ENCODE peak calls at places on chromosome 5, in seven cellular contexts. J, K, U, N, T, S and L are unnamed samples.
A peak's percentile ranks its signal among the peaks of the same experiment; 100 is the strongest.

GRCh38 chr5:149941795-149942194 is 2.8 kb downstream of the PDE6A start:
- DNase-seq in U (no peak), J (no peak), K (no peak), S (no peak), N (no peak), T (no peak), L (no peak)

GRCh38 chr5:33745101-33745770 is 146.6 kb downstream of the ADAMTS12 start:
- DNase-seq in K (peak; percentile 34), T (no peak), S (no peak), U (no peak), N (no peak), J (no peak), L (no peak)

GRCh38 chr5:6772886-6773285 is 59.7 kb downstream of the TENT4A start:
- DNase-seq in U (no peak), S (no peak), N (no peak), J (no peak), K (no peak), T (no peak), L (no peak)

GRCh38 chr5:131171276-131171815 is 602 bp downstream of the LYRM7 start:
- DNase-seq in S (no peak), U (no peak), K (no peak), T (no peak), N (no peak), J (peak; percentile 3), L (no peak)

GRCh38 chr5:143976055-143976454 is 164.1 kb downstream of the HMHB1 start:
- DNase-seq in K (peak; percentile 30), J (no peak), N (no peak), T (no peak), S (no peak), U (no peak), L (no peak)

GRCh38 chr5:132788990-132789886 is 12.2 kb upstream of the SEPTIN8 start:
- DNase-seq in T (no peak), J (no peak), K (no peak), S (no peak), U (no peak), N (no peak), L (no peak)

GRCh38 chr5:13250450-13251291 is 693.8 kb downstream of the DNAH5 start:
- DNase-seq in K (peak; percentile 6), N (no peak), S (no peak), T (no peak), J (no peak), U (no peak), L (no peak)

GRCh38 chr5:14223372-14223771 is 80.2 kb downstream of the TRIO start:
- DNase-seq in J (no peak), K (no peak), U (no peak), N (no peak), T (no peak), S (no peak), L (no peak)

GRCh38 chr5:59187772-59188347 is 605.0 kb downstream of the RAB3C start:
- DNase-seq in T (no peak), K (peak; percentile 72), N (no peak), U (no peak), S (peak; percentile 79), J (no peak), L (no peak)

GRCh38 chr5:143613329-143613728 is 198.6 kb upstream of the HMHB1 start:
- DNase-seq in N (no peak), U (no peak), K (no peak), J (no peak), T (no peak), S (no peak), L (no peak)

GRCh38 chr5:43772601-43773031 is 169.6 kb downstream of the NNT start:
- DNase-seq in S (peak; percentile 54), K (peak; percentile 73), T (no peak), U (no peak), N (no peak), J (peak; percentile 62), L (no peak)

GRCh38 chr5:66324357-66324756 is 180.3 kb downstream of the SREK1 start:
- DNase-seq in U (no peak), J (no peak), N (no peak), T (no peak), K (no peak), S (no peak), L (no peak)

GRCh38 chr5:145936401-145937131 is at the start of gene SH3RF2:
- DNase-seq in S (peak; percentile 74), N (peak; percentile 68), J (no peak), T (no peak), K (peak; percentile 73), U (peak; percentile 41), L (peak; percentile 62)

GRCh38 chr5:107954254-107954653 is 283.5 kb upstream of the EFNA5 start:
- DNase-seq in J (no peak), K (no peak), U (no peak), S (no peak), T (no peak), N (no peak), L (no peak)

GRCh38 chr5:57937025-57937424 is 454.4 kb upstream of the ACTBL2 start:
- DNase-seq in T (no peak), K (peak; percentile 61), U (no peak), S (peak; percentile 1), N (no peak), J (no peak), L (no peak)

GRCh38 chr5:141862936-141863543 is 15.2 kb downstream of the PCDH1 start:
- DNase-seq in T (no peak), U (no peak), J (no peak), K (no peak), S (no peak), N (no peak), L (no peak)

GRCh38 chr5:168858371-168858770 is 279.2 kb upstream of the PANK3 start:
- DNase-seq in U (no peak), J (no peak), T (no peak), N (no peak), S (no peak), K (no peak), L (no peak)

GRCh38 chr5:147348046-147348445 is 113.2 kb downstream of the STK32A start:
- DNase-seq in S (no peak), U (no peak), T (no peak), K (peak; percentile 34), J (no peak), N (no peak), L (no peak)

GRCh38 chr5:139823757-139824355 is 28.2 kb downstream of the PSD2 start:
- DNase-seq in N (peak; percentile 25), S (no peak), K (no peak), U (no peak), J (no peak), T (no peak), L (no peak)

DNA sequence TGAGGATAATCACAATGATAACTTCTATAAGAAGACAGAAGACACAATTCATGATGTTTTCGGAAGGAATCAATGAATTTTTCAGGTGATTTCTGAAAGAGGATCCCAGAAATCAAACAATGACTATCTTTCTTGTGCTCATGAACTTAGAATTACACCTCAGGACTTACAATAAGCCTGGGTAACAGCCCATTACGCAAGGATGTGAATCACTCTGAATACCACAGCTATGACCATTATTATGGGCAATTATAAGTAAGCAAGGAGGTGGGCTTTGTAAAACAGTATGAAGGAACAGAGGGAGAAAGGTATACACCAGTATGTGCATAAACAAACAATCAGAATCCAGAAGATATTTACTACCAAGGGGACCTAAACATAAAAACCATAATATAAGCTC is 21.5 kb upstream of the PPP2CA start:
- DNase-seq in K (peak; percentile 96), T (no peak), N (no peak), U (no peak), S (peak; percentile 89), J (no peak), L (no peak)
- H3K27ac ChIP-seq in K (no peak overlapping the region), T (no peak overlapping the region), N (no peak overlapping the region), U (peak overlapping the region; percentile 68), S (no peak overlapping the region), J (no peak overlapping the region), L (no peak overlapping the region)

DNA sequence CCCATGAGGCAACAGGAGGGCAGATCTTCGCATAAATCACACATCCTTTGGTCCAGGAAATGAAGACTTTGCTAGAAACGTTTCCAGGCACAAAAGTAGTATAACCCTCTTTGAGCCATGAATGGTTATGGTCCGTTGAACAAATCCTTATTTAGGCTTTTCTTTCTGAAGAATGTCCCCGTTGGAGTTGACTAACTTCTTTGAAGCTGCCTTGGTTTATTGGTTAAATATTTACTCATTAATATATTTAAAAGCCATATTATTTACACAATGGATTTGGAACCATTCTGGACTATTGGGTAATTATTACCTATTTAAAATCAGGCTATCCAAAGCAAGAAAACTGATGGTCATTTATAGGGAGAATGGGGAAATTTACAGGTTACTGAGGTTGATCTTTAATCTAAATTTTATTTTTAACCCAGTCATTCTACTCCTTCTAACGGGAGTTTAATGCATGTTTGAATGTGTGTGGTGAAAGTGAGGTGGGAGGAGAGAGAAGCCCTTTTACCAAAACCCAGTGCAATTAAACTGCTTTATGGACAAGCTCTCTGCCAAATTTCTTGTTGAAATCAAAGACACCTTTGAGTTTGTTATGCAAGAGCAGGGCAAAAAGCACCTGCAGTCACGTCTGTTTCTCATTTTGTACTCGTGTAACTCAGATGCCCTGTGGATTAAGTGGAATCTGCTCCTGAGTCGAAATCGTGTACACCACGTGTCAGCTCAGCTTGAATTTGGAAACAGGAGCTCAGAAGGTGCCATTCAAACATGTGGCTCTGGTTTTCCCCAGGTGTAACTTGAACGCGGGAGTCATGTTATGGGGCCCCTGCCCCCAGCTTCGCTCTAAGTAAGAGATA is 347.4 kb upstream of the SLC30A5 start:
- DNase-seq in N (no peak), K (no peak), S (no peak), J (no peak), T (no peak), U (peak; percentile 61), L (no peak)
- H3K27ac ChIP-seq in N (no peak overlapping the region), K (no peak overlapping the region), S (peak overlapping the region; percentile 15), J (no peak overlapping the region), T (no peak overlapping the region), U (no peak overlapping the region), L (no peak overlapping the region)

GRCh38 chr5:112733586-112733985 is 4.1 kb upstream of the APC start:
- DNase-seq in S (no peak), N (no peak), J (no peak), K (no peak), U (no peak), T (no peak), L (no peak)
- H3K27ac ChIP-seq in S (no peak overlapping the region), N (no peak overlapping the region), J (no peak overlapping the region), K (no peak overlapping the region), U (no peak overlapping the region), T (no peak overlapping the region), L (no peak overlapping the region)

DNA sequence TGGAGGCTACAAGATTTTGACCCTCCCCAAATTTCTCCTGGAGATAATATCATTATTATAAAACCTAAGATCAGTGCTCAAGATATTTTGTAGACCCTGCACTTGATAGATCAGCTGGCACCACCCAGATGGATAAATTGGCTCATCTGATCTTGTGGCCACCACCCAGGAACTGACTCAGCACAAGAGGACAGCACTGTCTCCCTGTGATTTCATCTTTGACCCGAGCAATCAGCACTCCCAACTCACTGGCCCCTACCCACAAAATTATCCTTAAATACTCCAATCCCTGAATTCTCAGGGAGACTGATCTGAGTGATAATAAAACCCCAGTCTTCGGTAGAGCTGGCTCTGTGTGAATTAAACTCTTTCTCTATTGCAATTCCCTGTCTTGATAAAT is 34.5 kb upstream of the TENT2 start:
- DNase-seq in T (no peak), N (no peak), U (no peak), K (no peak), J (no peak), S (no peak), L (no peak)
- H3K27ac ChIP-seq in T (no peak overlapping the region), N (no peak overlapping the region), U (no peak overlapping the region), K (no peak overlapping the region), J (no peak overlapping the region), S (no peak overlapping the region), L (no peak overlapping the region)